ENCODE peak calls at places on chromosomes 3 and 15, in six cellular contexts. One of them, this sample, is unnamed.

GRCh38 chr3:197516517-197516889 is 39.3 kb downstream of the BDH1 start:
- DNase-seq in astrocyte: peak; percentile 97
- DNase-seq in mammary epithelial cell: peak; percentile 98
- DNase-seq in GM23338: no peak
- DNase-seq in ovary: no peak
- DNase-seq in CD4-positive, alpha-beta T cell: no peak
- DNase-seq in this sample: no peak

GRCh38 chr3:33402936-33403335 is 37.3 kb downstream of the UBP1 start:
- DNase-seq in GM23338: no peak
- DNase-seq in CD4-positive, alpha-beta T cell: no peak
- DNase-seq in astrocyte: no peak
- DNase-seq in ovary: no peak
- DNase-seq in mammary epithelial cell: no peak
- DNase-seq in this sample: no peak

GRCh38 chr3:181622365-181622764 is 89.4 kb upstream of the SOX2 start:
- DNase-seq in GM23338: no peak
- DNase-seq in CD4-positive, alpha-beta T cell: no peak
- DNase-seq in astrocyte: peak; percentile 64
- DNase-seq in mammary epithelial cell: peak; percentile 77
- DNase-seq in ovary: no peak
- DNase-seq in this sample: no peak

GRCh38 chr15:25244731-25245585 is 193.9 kb downstream of the UBE3A start:
- DNase-seq in mammary epithelial cell: no peak
- DNase-seq in ovary: peak; percentile 5
- DNase-seq in CD4-positive, alpha-beta T cell: no peak
- DNase-seq in GM23338: no peak
- DNase-seq in astrocyte: no peak
- DNase-seq in this sample: peak; percentile 5

GRCh38 chr3:72663429-72663828 is 184.8 kb downstream of the SHQ1 start:
- DNase-seq in CD4-positive, alpha-beta T cell: no peak
- DNase-seq in astrocyte: no peak
- DNase-seq in GM23338: no peak
- DNase-seq in ovary: no peak
- DNase-seq in mammary epithelial cell: peak; percentile 27
- DNase-seq in this sample: no peak

GRCh38 chr3:126742057-126742456 is 38.0 kb downstream of the CHCHD6 start:
- DNase-seq in GM23338: no peak
- DNase-seq in CD4-positive, alpha-beta T cell: no peak
- DNase-seq in mammary epithelial cell: no peak
- DNase-seq in astrocyte: no peak
- DNase-seq in ovary: no peak
- DNase-seq in this sample: no peak

GRCh38 chr3:186589115-186589514 is 18.6 kb downstream of the DNAJB11 start:
- DNase-seq in astrocyte: no peak
- DNase-seq in ovary: no peak
- DNase-seq in mammary epithelial cell: peak; percentile 36
- DNase-seq in GM23338: peak; percentile 62
- DNase-seq in CD4-positive, alpha-beta T cell: no peak
- DNase-seq in this sample: no peak

GRCh38 chr3:81395739-81396138 is 365.7 kb downstream of the GBE1 start:
- DNase-seq in ovary: no peak
- DNase-seq in GM23338: peak; percentile 62
- DNase-seq in astrocyte: no peak
- DNase-seq in mammary epithelial cell: no peak
- DNase-seq in CD4-positive, alpha-beta T cell: no peak
- DNase-seq in this sample: no peak

GRCh38 chr3:126344380-126345041 is 12.7 kb downstream of the KLF15 start:
- DNase-seq in ovary: no peak
- DNase-seq in GM23338: no peak
- DNase-seq in astrocyte: no peak
- DNase-seq in mammary epithelial cell: no peak
- DNase-seq in CD4-positive, alpha-beta T cell: no peak
- DNase-seq in this sample: peak; percentile 9

GRCh38 chr15:43939070-43939469 is 112.3 kb downstream of the WDR76 start:
- DNase-seq in astrocyte: no peak
- DNase-seq in GM23338: peak; percentile 59
- DNase-seq in ovary: no peak
- DNase-seq in CD4-positive, alpha-beta T cell: no peak
- DNase-seq in mammary epithelial cell: no peak
- DNase-seq in this sample: no peak

GRCh38 chr15:74422723-74423442 is 10.9 kb downstream of the SEMA7A start:
- DNase-seq in GM23338: peak; percentile 43
- DNase-seq in ovary: no peak
- DNase-seq in astrocyte: peak; percentile 61
- DNase-seq in mammary epithelial cell: peak; percentile 83
- DNase-seq in CD4-positive, alpha-beta T cell: no peak
- DNase-seq in this sample: no peak

DNA sequence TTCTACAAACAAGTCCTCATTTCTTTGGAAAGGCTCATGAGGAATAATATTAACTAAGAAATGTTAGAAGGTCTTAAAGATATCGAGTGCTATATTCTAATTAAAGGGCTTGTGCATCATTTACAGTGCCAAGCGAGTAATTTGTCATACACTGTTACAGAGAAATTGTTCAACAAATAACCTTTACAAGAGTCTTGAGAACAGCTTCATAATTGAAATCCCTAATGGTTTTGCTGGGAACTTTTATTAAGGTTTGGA is 209.5 kb downstream of the MECOM start:
- DNase-seq in astrocyte: no peak
- DNase-seq in ovary: no peak
- DNase-seq in GM23338: no peak
- DNase-seq in mammary epithelial cell: no peak
- DNase-seq in CD4-positive, alpha-beta T cell: no peak
- DNase-seq in this sample: no peak
- TF ChIP-seq CTCF in astrocyte: no peak
- TF ChIP-seq CTCF in ovary: no peak
- TF ChIP-seq CTCF in GM23338: no peak
- TF ChIP-seq CTCF in mammary epithelial cell: no peak
- TF ChIP-seq CTCF in CD4-positive, alpha-beta T cell: no peak
- TF ChIP-seq CTCF in this sample: no peak

DNA sequence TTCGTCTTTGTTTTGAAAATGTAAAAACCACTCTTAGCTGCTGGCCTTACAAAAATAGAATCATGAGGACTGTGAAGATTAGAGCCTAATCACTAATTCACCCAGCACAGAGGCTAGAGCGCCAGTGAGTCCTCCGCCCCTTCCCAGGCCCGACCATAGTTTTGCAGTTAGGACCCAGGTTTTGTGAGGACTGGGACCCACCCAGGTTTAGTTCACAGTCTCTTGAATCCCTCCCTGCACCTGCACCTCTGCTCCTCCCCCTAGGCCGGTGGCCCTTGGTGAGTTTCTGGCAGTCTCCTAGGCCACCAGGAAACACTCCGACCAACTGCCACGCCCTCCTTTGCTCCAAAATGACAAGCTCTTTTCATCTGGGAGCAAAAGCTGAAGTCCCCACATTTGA is 136.0 kb upstream of the CCDC54 start:
- DNase-seq in GM23338: peak; percentile 31
- DNase-seq in CD4-positive, alpha-beta T cell: peak; percentile 3
- DNase-seq in ovary: peak; percentile 49
- DNase-seq in astrocyte: no peak
- DNase-seq in mammary epithelial cell: peak; percentile 71
- DNase-seq in this sample: no peak
- TF ChIP-seq CTCF in GM23338: no peak
- TF ChIP-seq CTCF in CD4-positive, alpha-beta T cell: no peak
- TF ChIP-seq CTCF in ovary: no peak
- TF ChIP-seq CTCF in astrocyte: no peak
- TF ChIP-seq CTCF in mammary epithelial cell: no peak
- TF ChIP-seq CTCF in this sample: no peak

GRCh38 chr3:111924283-111924682 is 54.5 kb upstream of the ABHD10 start:
- DNase-seq in astrocyte: no peak
- DNase-seq in ovary: no peak
- DNase-seq in mammary epithelial cell: peak; percentile 84
- DNase-seq in GM23338: no peak
- DNase-seq in CD4-positive, alpha-beta T cell: no peak
- DNase-seq in this sample: no peak
- TF ChIP-seq CTCF in astrocyte: no peak
- TF ChIP-seq CTCF in ovary: no peak
- TF ChIP-seq CTCF in mammary epithelial cell: no peak
- TF ChIP-seq CTCF in GM23338: no peak
- TF ChIP-seq CTCF in CD4-positive, alpha-beta T cell: no peak
- TF ChIP-seq CTCF in this sample: no peak

GRCh38 chr3:18744472-18744871 is 319.3 kb upstream of the SATB1 start:
- DNase-seq in CD4-positive, alpha-beta T cell: no peak
- DNase-seq in GM23338: no peak
- DNase-seq in astrocyte: no peak
- DNase-seq in ovary: no peak
- DNase-seq in mammary epithelial cell: no peak
- DNase-seq in this sample: no peak

GRCh38 chr3:18747383-18747782 is 322.2 kb upstream of the SATB1 start:
- DNase-seq in CD4-positive, alpha-beta T cell: no peak
- DNase-seq in ovary: no peak
- DNase-seq in mammary epithelial cell: no peak
- DNase-seq in GM23338: no peak
- DNase-seq in astrocyte: no peak
- DNase-seq in this sample: no peak

GRCh38 chr3:18740631-18741583 is 315.8 kb upstream of the SATB1 start:
- DNase-seq in CD4-positive, alpha-beta T cell: peak; percentile 43
- DNase-seq in GM23338: no peak
- DNase-seq in astrocyte: no peak
- DNase-seq in mammary epithelial cell: no peak
- DNase-seq in ovary: no peak
- DNase-seq in this sample: no peak

GRCh38 chr3:18743761-18744160 is 318.6 kb upstream of the SATB1 start:
- DNase-seq in CD4-positive, alpha-beta T cell: no peak
- DNase-seq in GM23338: no peak
- DNase-seq in mammary epithelial cell: no peak
- DNase-seq in ovary: no peak
- DNase-seq in astrocyte: no peak
- DNase-seq in this sample: no peak

DNA sequence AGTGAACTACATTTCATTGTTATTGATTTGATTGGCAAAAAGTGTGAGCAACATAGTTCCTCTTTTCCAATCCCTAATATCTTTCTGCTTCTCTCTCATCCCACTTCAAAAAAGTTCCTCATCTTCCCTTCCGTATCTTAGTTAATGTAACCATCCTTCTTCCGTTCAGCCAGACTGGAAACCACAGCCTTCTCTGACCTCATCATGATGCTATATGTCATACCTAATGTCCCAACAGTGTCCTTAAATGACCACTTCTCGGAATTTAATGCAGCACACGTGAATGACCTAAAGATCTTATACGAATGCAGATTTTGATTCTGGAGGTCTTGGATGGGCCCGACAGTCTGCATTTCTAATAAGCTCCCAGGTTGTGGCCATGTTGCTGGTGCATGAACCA is 320.3 kb upstream of the SATB1 start:
- DNase-seq in astrocyte: no peak
- DNase-seq in ovary: no peak
- DNase-seq in mammary epithelial cell: no peak
- DNase-seq in CD4-positive, alpha-beta T cell: no peak
- DNase-seq in GM23338: no peak
- DNase-seq in this sample: no peak
- TF ChIP-seq CTCF in astrocyte: no peak
- TF ChIP-seq CTCF in ovary: no peak
- TF ChIP-seq CTCF in mammary epithelial cell: no peak
- TF ChIP-seq CTCF in CD4-positive, alpha-beta T cell: no peak
- TF ChIP-seq CTCF in GM23338: no peak
- TF ChIP-seq CTCF in this sample: no peak

GRCh38 chr15:98953000-98953776 is 54.4 kb downstream of the PGPEP1L start:
- DNase-seq in mammary epithelial cell: no peak
- DNase-seq in ovary: no peak
- DNase-seq in astrocyte: no peak
- DNase-seq in GM23338: no peak
- DNase-seq in CD4-positive, alpha-beta T cell: no peak
- DNase-seq in this sample: peak; percentile 53
- TF ChIP-seq CTCF in mammary epithelial cell: no peak
- TF ChIP-seq CTCF in ovary: no peak
- TF ChIP-seq CTCF in astrocyte: no peak
- TF ChIP-seq CTCF in GM23338: no peak
- TF ChIP-seq CTCF in CD4-positive, alpha-beta T cell: no peak
- TF ChIP-seq CTCF in this sample: no peak

GRCh38 chr3:129562803-129563202 is 19.8 kb downstream of the H1-8 start:
- DNase-seq in GM23338: no peak
- DNase-seq in ovary: no peak
- DNase-seq in CD4-positive, alpha-beta T cell: no peak
- DNase-seq in astrocyte: no peak
- DNase-seq in mammary epithelial cell: no peak
- DNase-seq in this sample: no peak

GRCh38 chr3:129559565-129560079 is 16.6 kb downstream of the H1-8 start:
- DNase-seq in mammary epithelial cell: no peak
- DNase-seq in GM23338: no peak
- DNase-seq in CD4-positive, alpha-beta T cell: no peak
- DNase-seq in astrocyte: no peak
- DNase-seq in ovary: no peak
- DNase-seq in this sample: no peak

GRCh38 chr3:129561619-129562248 is 18.8 kb downstream of the H1-8 start:
- DNase-seq in astrocyte: no peak
- DNase-seq in CD4-positive, alpha-beta T cell: no peak
- DNase-seq in ovary: no peak
- DNase-seq in GM23338: no peak
- DNase-seq in mammary epithelial cell: no peak
- DNase-seq in this sample: no peak

GRCh38 chr3:129560269-129560787 is 17.4 kb downstream of the H1-8 start:
- DNase-seq in mammary epithelial cell: no peak
- DNase-seq in GM23338: no peak
- DNase-seq in astrocyte: no peak
- DNase-seq in ovary: peak; percentile 61
- DNase-seq in CD4-positive, alpha-beta T cell: no peak
- DNase-seq in this sample: no peak

DNA sequence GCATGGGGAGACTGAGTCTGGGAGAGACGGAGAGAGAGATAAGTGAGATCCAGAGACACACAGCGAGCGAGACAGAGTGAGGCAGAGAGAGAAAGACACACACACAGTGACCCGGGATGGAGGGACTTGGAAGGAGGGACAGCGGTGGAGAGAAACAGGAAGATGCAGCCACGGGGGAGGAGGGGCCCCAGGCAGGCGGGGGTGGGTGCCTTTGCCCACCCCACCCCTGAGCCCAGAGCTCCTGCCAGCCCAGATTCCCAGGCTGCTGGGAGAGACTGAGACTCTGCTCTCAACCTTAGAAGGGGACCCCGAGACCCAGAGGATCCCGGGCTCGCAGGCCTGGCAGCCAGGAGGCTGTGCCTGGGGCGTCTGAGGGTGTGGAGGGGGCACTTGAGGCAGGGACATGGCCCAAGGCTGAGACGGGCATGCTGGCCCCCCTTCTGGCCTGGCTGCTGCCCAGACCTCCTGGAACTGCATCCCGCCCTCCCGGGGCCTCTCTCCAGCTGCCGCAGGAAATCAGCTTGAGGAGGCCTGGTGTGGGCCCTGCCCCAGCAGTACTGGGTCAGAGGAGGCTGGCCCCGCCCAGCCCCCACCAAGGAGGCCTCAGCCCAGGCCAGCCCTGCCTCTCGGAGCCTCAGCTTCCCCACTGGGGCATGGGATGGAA is 18.1 kb downstream of the H1-8 start:
- DNase-seq in ovary: peak; percentile 91
- DNase-seq in astrocyte: peak; percentile 58
- DNase-seq in GM23338: no peak
- DNase-seq in CD4-positive, alpha-beta T cell: no peak
- DNase-seq in mammary epithelial cell: no peak
- DNase-seq in this sample: no peak
- TF ChIP-seq CTCF in ovary: no peak
- TF ChIP-seq CTCF in astrocyte: no peak
- TF ChIP-seq CTCF in GM23338: no peak
- TF ChIP-seq CTCF in CD4-positive, alpha-beta T cell: no peak
- TF ChIP-seq CTCF in mammary epithelial cell: no peak
- TF ChIP-seq CTCF in this sample: no peak

This sample was measured in natural killer cell.